ENCODE peak calls at places on chromosomes 3 and 15, in five cellular contexts. R, C, W, T and B are unnamed samples.

GRCh38 chr3:78846688-78847087 is 921.1 kb downstream of the ROBO1 start:
- DNase-seq in T (no peak), W (no peak), C (no peak), R (no peak), B (no peak)

GRCh38 chr3:60226907-60227306 is 1024.3 kb downstream of the FHIT start:
- DNase-seq in T (no peak), C (no peak), W (no peak), R (no peak), B (no peak)

GRCh38 chr3:169266351-169266750 is 397.2 kb downstream of the MECOM start:
- DNase-seq in R (no peak), W (no peak), C (no peak), T (no peak), B (no peak)

GRCh38 chr15:99105516-99106341 is 849 bp downstream of the SYNM start:
- DNase-seq in W (peak; percentile 64), R (peak; percentile 28), T (no peak), C (peak; percentile 78), B (peak; percentile 41)

GRCh38 chr3:131218196-131218595 is 163.4 kb upstream of the NUDT16 start:
- DNase-seq in W (no peak), C (no peak), T (no peak), R (no peak), B (no peak)

GRCh38 chr3:23202921-23203650 is at the start of gene UBE2E2:
- DNase-seq in C (peak; percentile 86), W (peak; percentile 69), T (no peak), R (peak; percentile 62), B (peak; percentile 63)

GRCh38 chr3:32422943-32423342 is 31.3 kb downstream of the CMTM7 start:
- DNase-seq in T (no peak), W (no peak), C (no peak), R (no peak), B (no peak)

GRCh38 chr3:9036327-9037112 is 73.2 kb upstream of the RAD18 start:
- DNase-seq in W (no peak), R (no peak), C (peak; percentile 75), T (peak; percentile 71), B (no peak)

GRCh38 chr3:191637611-191638010 is 176.6 kb downstream of the PYDC2 start:
- DNase-seq in W (no peak), C (no peak), T (no peak), R (no peak), B (no peak)

GRCh38 chr3:45240292-45240691 is 14.2 kb upstream of the TMEM158 start:
- DNase-seq in W (no peak), R (no peak), T (no peak), C (no peak), B (no peak)

GRCh38 chr3:155748611-155749365 is 3.9 kb upstream of the PLCH1 start:
- DNase-seq in C (no peak), R (no peak), W (no peak), T (no peak), B (no peak)

GRCh38 chr3:14379842-14380241 is 22.6 kb upstream of the SLC6A6 start:
- DNase-seq in W (no peak), R (no peak), C (no peak), T (no peak), B (no peak)